ENCODE peak calls at places on chromosomes 6 and 20, in four cellular contexts. M is SK-N-SH, P is HepG2, G is K562. K is an unnamed sample.
A peak's percentile ranks its signal among the peaks of the same experiment; 100 is the strongest.

GRCh38 chr6:6674872-6675271 is 86.4 kb downstream of the LY86 start:
- DNase-seq in M (no peak), P (no peak), G (peak; percentile 73), K (no peak)

GRCh38 chr6:75196051-75196743 is 9.7 kb downstream of the COL12A1 start:
- DNase-seq in M (no peak), P (no peak), G (no peak), K (no peak)

GRCh38 chr6:156389296-156389695 is 387.9 kb upstream of the ARID1B start:
- DNase-seq in M (no peak), P (no peak), G (no peak), K (no peak)

GRCh38 chr6:44086931-44087574 is 40.2 kb downstream of the MRPL14 start:
- DNase-seq in M (peak; percentile 80), P (no peak), G (no peak), K (peak; percentile 66)

GRCh38 chr20:33569290-33570094 is 79.6 kb downstream of the CBFA2T2 start:
- DNase-seq in M (no peak), P (peak; percentile 66), G (no peak), K (no peak)

GRCh38 chr6:111423960-111424846 is 58.8 kb downstream of the REV3L start:
- DNase-seq in M (peak; percentile 63), P (no peak), G (peak; percentile 37), K (peak; percentile 25)

GRCh38 chr6:72969666-72970065 is 255.6 kb downstream of the KHDC1L start:
- DNase-seq in M (no peak), P (no peak), G (no peak), K (no peak)

GRCh38 chr6:109373762-109374161 is 8.5 kb downstream of the CD164 start:
- DNase-seq in M (no peak), P (no peak), G (no peak), K (no peak)

GRCh38 chr20:35328689-35329088 is 36.5 kb upstream of the FAM83C start:
- DNase-seq in M (no peak), P (no peak), G (no peak), K (no peak)

GRCh38 chr20:16241911-16242310 is 331.3 kb downstream of the KIF16B start:
- DNase-seq in M (peak; percentile 38), P (peak; percentile 72), G (no peak), K (peak; percentile 24)

GRCh38 chr20:32359633-32360332 is 1.7 kb downstream of the ASXL1 start:
- DNase-seq in M (peak; percentile 17), P (no peak), G (peak; percentile 48), K (no peak)

GRCh38 chr20:51339721-51340450 is 202.6 kb downstream of the NFATC2 start:
- DNase-seq in M (no peak), P (no peak), G (peak; percentile 48), K (no peak)

GRCh38 chr20:53126185-53126584 is 154.0 kb downstream of the TSHZ2 start:
- DNase-seq in M (no peak), P (no peak), G (no peak), K (no peak)

GRCh38 chr6:32112436-32112980 is 3.4 kb upstream of the TNXB start:
- DNase-seq in M (no peak), P (no peak), G (no peak), K (no peak)

GRCh38 chr6:1418471-1419191 is 29.3 kb downstream of the FOXF2 start:
- DNase-seq in M (no peak), P (no peak), G (no peak), K (peak; percentile 30)

GRCh38 chr20:60256811-60257210 is 298.6 kb downstream of the CDH26 start:
- DNase-seq in M (no peak), P (no peak), G (no peak), K (no peak)

GRCh38 chr6:54737247-54737646 is 109.3 kb upstream of the FAM83B start:
- DNase-seq in M (peak; percentile 24), P (peak; percentile 28), G (peak; percentile 9), K (no peak)

GRCh38 chr20:11564491-11564890 is 353.2 kb upstream of the BTBD3 start:
- DNase-seq in M (no peak), P (no peak), G (no peak), K (no peak)

GRCh38 chr6:2632943-2633584 is 117.7 kb downstream of the MYLK4 start:
- DNase-seq in M (no peak), P (no peak), G (no peak), K (no peak)

GRCh38 chr20:47221036-47221625 is 135.4 kb downstream of the ZMYND8 start:
- DNase-seq in M (no peak), P (no peak), G (no peak), K (no peak)

GRCh38 chr20:19129976-19130612 is 82.3 kb upstream of the SLC24A3 start:
- DNase-seq in M (no peak), P (no peak), G (no peak), K (peak; percentile 74)

GRCh38 chr6:134722996-134723871 is 226.7 kb downstream of the ALDH8A1 start:
- DNase-seq in M (peak; percentile 39), P (no peak), G (no peak), K (no peak)

GRCh38 chr6:166586424-166587156 is at the start of gene RAMACL:
- DNase-seq in M (peak; percentile 73), P (no peak), G (peak; percentile 37), K (peak; percentile 44)

GRCh38 chr6:169326067-169326799 is 72.6 kb upstream of the THBS2 start:
- DNase-seq in M (peak; percentile 33), P (peak; percentile 54), G (peak; percentile 30), K (no peak)

GRCh38 chr6:122666418-122666817 is 56.2 kb downstream of the PKIB start:
- DNase-seq in M (peak; percentile 32), P (no peak), G (no peak), K (no peak)

GRCh38 chr20:40773376-40773775 is 84.3 kb upstream of the MAFB start:
- DNase-seq in M (no peak), P (no peak), G (no peak), K (no peak)

DNA sequence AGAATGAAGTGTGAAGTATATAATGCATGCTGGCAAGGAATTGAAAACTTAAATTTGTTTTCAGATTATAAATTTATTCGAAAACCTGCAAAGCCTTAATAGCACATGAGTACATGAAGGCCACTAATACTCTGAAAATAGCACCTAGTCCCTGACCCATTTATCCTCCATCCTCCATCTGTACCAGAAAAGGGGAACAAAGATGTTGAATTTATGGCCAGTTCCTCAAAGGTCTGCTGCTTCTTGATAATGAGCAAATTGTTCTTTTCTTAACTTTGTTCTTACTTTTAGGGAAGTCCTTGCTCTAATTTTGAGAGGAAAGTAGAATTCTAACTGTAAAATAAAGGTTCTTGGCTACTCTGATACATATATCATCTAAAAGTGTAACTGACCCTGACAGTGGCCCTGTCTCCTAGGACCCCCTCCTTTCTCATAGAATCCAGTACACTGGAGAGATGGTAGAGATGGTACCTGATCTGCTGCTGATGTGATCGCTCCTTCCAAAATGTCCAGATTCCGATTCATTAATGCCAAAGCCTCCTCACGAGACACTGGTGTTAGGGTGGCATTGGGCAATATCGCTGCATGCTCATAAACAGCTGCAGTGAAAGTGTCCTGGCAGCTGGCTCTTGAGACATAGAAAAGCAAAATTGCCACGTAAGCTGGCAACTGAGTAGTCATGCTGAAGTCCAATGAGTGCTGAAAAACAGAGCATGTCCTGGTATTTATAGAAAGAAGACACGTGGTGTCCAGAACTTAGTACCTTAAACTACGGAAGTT is at the start of gene VNN1:
- DNase-seq in M (no peak), P (no peak), G (no peak), K (no peak)
- TF ChIP-seq JUND in M (no peak), P (no peak), G (no peak), K (no peak)

GRCh38 chr6:82555801-82556200 is 192.2 kb downstream of the TPBG start:
- DNase-seq in M (no peak), P (no peak), G (no peak), K (no peak)

GRCh38 chr6:82553863-82554531 is 190.4 kb downstream of the TPBG start:
- DNase-seq in M (no peak), P (no peak), G (no peak), K (no peak)

GRCh38 chr6:82551831-82552230 is 188.2 kb downstream of the TPBG start:
- DNase-seq in M (no peak), P (no peak), G (no peak), K (no peak)

DNA sequence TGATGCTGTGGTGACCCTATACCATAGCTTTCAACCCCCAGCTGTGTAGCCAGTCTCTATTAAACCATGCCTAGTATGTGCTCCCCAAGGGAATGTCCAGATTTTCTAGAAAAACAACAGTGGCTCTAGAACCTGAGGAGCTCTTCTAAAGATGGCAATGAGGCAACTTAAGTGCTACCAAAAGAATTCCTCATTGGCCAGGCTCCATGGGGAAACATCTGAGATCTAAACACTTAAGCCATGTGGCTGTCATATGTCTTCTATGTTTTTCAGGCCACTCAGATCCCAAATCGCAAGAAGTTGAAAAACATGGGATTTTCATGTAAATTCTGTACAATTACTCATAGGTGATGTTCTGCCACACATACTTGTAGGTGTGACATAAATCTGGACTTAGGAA is 191.1 kb downstream of the TPBG start:
- DNase-seq in M (no peak), P (no peak), G (no peak), K (no peak)
- TF ChIP-seq JUND in M (no peak), P (no peak), G (no peak), K (no peak)

GRCh38 chr6:8110117-8110721 is 7.9 kb upstream of the EEF1E1 start:
- DNase-seq in M (no peak), P (no peak), G (no peak), K (no peak)

GRCh38 chr6:8103726-8104125 is 1.4 kb upstream of the EEF1E1 start:
- DNase-seq in M (no peak), P (no peak), G (no peak), K (no peak)

GRCh38 chr6:8108759-8109539 is 6.6 kb upstream of the EEF1E1 start:
- DNase-seq in M (no peak), P (no peak), G (no peak), K (peak; percentile 16)

GRCh38 chr6:8110725-8111124 is 8.4 kb upstream of the EEF1E1 start:
- DNase-seq in M (no peak), P (peak; percentile 85), G (no peak), K (no peak)

GRCh38 chr6:8108031-8108660 is 5.8 kb upstream of the EEF1E1 start:
- DNase-seq in M (no peak), P (peak; percentile 93), G (peak; percentile 45), K (peak; percentile 20)
- TF ChIP-seq JUND in M (peak; percentile 86), P (peak; percentile 71), G (peak; percentile 67), K (no peak)

DNA sequence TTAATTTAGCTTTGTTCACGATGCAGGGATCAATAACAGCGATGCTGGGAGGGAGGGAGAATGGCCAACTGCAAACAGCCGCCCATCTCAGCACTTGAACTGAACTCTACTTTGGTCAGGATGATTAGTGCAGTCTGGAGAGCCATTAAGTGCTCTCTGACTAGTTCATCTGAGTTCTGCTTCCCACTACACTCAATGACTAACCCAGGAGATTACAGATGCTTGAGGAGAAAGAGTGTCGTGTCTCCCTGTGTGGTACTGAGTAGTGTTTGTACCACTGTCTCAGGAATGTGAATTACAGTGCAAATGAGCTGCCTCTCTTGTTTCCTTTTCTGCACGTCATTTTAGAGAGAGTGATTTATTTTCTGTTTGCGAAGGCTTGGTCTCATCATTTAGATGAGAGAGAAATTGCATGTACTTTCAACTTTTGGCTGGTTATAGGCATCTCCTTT is 23.5 kb downstream of the CARMIL1 start:
- DNase-seq in M (no peak), P (no peak), G (no peak), K (no peak)
- TF ChIP-seq JUND in M (no peak), P (no peak), G (no peak), K (no peak)